ENCODE peak calls at places on chromosomes 11 and 22, in five cellular contexts. R is CD8-positive, alpha-beta T cell; O is endothelial cell of umbilical vein; N is PC-3; C is stomach. T is an unnamed sample. For H3K27me3, the result is how much of the 10 kb centered on the place peaks cover.

GRCh38 chr22:32842486-32842885 is 41.0 kb downstream of the TIMP3 start:
- DNase-seq in R (no peak), O (no peak), N (no peak), C (no peak), T (no peak)

GRCh38 chr11:3021125-3021524 is 29.0 kb upstream of the NAP1L4 start:
- DNase-seq in R (peak), O (peak), N (peak), C (peak), T (no peak)

GRCh38 chr11:76935030-76935429 is 74.3 kb downstream of the ACER3 start:
- DNase-seq in R (no peak), O (no peak), N (no peak), C (no peak), T (no peak)

GRCh38 chr11:47144541-47144940 is 32.1 kb downstream of the ARFGAP2 start:
- DNase-seq in R (no peak), O (no peak), N (no peak), C (no peak), T (no peak)

GRCh38 chr22:31084811-31085492 is 3.8 kb downstream of the SMTN start:
- DNase-seq in R (peak), O (peak), N (no peak), C (peak), T (peak)

GRCh38 chr22:44444341-44445306 is 53.4 kb downstream of the RTL6 start:
- DNase-seq in R (no peak), O (no peak), N (no peak), C (no peak), T (no peak)

GRCh38 chr11:30285416-30286121 is 37.3 kb upstream of the ARL14EP start:
- DNase-seq in R (no peak), O (no peak), N (no peak), C (no peak), T (no peak)

GRCh38 chr22:33923660-33924246 is 3.5 kb upstream of the LARGE1 start:
- DNase-seq in R (no peak), O (peak), N (peak), C (peak), T (peak)

GRCh38 chr22:29951675-29952413 is 68.9 kb downstream of the MTMR3 start:
- DNase-seq in R (no peak), O (no peak), N (no peak), C (no peak), T (no peak)

GRCh38 chr22:25334091-25334490 is 114.7 kb downstream of the CRYBB2 start:
- DNase-seq in R (peak), O (peak), N (peak), C (peak), T (no peak)

GRCh38 chr11:26741036-26741435 is 19.2 kb upstream of the SLC5A12 start:
- DNase-seq in R (no peak), O (no peak), N (no peak), C (no peak), T (no peak)

GRCh38 chr11:103926990-103927389 is 109.5 kb upstream of the DDI1 start:
- DNase-seq in R (no peak), O (no peak), N (no peak), C (no peak), T (no peak)

GRCh38 chr22:20946080-20946986 is 20.7 kb upstream of the AIFM3 start:
- DNase-seq in R (no peak), O (peak), N (peak), C (no peak), T (no peak)

DNA sequence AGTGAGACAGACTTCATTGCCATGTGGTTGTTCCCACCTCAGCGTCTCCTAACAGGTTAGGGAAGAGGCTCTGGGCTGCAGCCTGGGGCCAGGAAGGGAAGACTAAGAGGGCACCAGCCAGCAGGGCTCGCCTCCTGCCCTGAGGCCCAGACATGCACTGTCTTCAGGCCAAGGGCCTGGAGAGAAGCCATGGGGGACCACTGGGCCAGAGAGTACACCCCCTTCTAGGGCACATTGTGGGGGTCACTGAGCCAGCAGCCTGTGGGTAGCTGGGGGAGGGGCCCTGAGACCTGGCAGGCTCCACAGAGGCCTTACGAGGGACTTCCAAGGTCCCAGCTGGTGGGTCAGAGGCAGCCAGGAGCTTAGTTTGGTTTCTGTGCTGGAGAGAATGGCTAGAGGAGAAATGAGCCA is 25.0 kb upstream of the MYRF start:
- DNase-seq in R (no peak), O (no peak), N (no peak), C (no peak), T (no peak)
- H3K27me3 ChIP-seq in R (under half), O (under half), N (under half), C (under half), T (under half)

DNA sequence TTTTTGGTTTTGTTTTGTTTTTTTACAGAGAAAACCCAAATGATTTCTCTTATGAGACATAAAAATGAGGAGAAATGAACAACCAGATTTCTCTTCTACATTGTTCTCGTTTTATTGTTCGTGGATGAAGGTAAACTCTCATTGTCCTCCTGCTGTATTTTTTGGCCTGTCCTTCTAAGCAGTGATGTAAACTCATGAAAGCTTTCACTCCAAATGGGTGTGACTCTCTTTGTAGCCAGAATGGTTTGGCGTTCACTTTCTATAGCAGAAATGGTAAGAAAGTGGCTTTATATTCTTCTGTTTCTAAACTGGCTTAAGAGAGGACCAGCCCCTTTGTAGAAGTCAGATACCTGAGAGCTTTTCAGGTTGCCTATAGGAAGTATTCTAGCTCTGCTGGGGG is 15.5 kb upstream of the BMAL1 start:
- DNase-seq in R (no peak), O (peak), N (peak), C (no peak), T (no peak)
- H3K27ac ChIP-seq in R (no peak), O (peak), N (peak), C (no peak), T (peak)

GRCh38 chr11:8032576-8033311 is 45.6 kb downstream of the EIF3F start:
- DNase-seq in R (no peak), O (no peak), N (no peak), C (no peak), T (no peak)
- H3K4me3 ChIP-seq in R (no peak), O (no peak), N (no peak), C (no peak), T (no peak)

GRCh38 chr11:73949912-73950311 is 914 bp upstream of the DNAJB13 start:
- DNase-seq in R (no peak), O (no peak), N (no peak), C (no peak), T (no peak)
- H3K27me3 ChIP-seq in R (under half), O (under half), N (under half), C (under half), T (under half)

GRCh38 chr11:114090976-114091375 is 31.5 kb downstream of the ZBTB16 start:
- DNase-seq in R (no peak), O (no peak), N (no peak), C (no peak), T (peak)
- H3K27ac ChIP-seq in R (no peak), O (peak), N (no peak), C (no peak), T (peak)

GRCh38 chr11:62401781-62402180 is 17.1 kb upstream of the SCGB1A1 start:
- DNase-seq in R (no peak), O (no peak), N (no peak), C (no peak), T (no peak)
- H3K4me3 ChIP-seq in R (peak), O (no peak), N (no peak), C (peak), T (no peak)

T was measured in gastrocnemius medialis.